ENCODE peak calls at places on chromosomes 7 and 10, in six cellular contexts. Y is EL, R is NCI-H69, G is HTR-8/SVneo, E is RPMI7951, T is midbrain. L is an unnamed sample.

GRCh38 chr10:29403208-29403607 is 114.3 kb downstream of the LYZL1 start:
- DNase-seq in T (no peak), G (no peak), E (no peak), R (peak; percentile 3), Y (no peak), L (no peak)

GRCh38 chr10:76902949-76903348 is 734.7 kb downstream of the KCNMA1 start:
- DNase-seq in G (peak; percentile 22), Y (no peak), R (peak; percentile 60), E (peak; percentile 6), T (no peak), L (peak; percentile 1)

GRCh38 chr10:73899401-73899780 is 11.5 kb upstream of the PLAU start:
- DNase-seq in E (peak; percentile 95), R (no peak), T (no peak), Y (peak; percentile 95), G (no peak), L (no peak)

GRCh38 chr10:133235891-133236321 is 1.7 kb upstream of the VENTX start:
- DNase-seq in E (no peak), G (no peak), Y (no peak), T (no peak), R (no peak), L (no peak)

GRCh38 chr7:142338633-142339501 is 81.0 kb upstream of the PRSS58 start:
- DNase-seq in G (no peak), Y (peak; percentile 24), E (peak; percentile 57), T (peak; percentile 56), R (peak; percentile 93), L (no peak)

GRCh38 chr7:149007615-149008014 is 20.7 kb downstream of the PDIA4 start:
- DNase-seq in Y (peak; percentile 13), R (peak; percentile 11), G (no peak), E (no peak), T (no peak), L (no peak)

GRCh38 chr10:46272863-46273415 is 13.9 kb upstream of the ANTXRL start:
- DNase-seq in T (no peak), G (no peak), E (no peak), R (no peak), Y (no peak), L (no peak)

GRCh38 chr7:134602921-134603394 is 43.7 kb upstream of the BPGM start:
- DNase-seq in R (peak; percentile 5), E (peak; percentile 63), Y (no peak), T (no peak), G (no peak), L (no peak)

GRCh38 chr10:77926566-77927342 is at the start of gene DLG5:
- DNase-seq in E (peak; percentile 61), Y (peak; percentile 66), R (peak; percentile 68), G (no peak), T (peak; percentile 44), L (no peak)

GRCh38 chr7:4781366-4782069 is 6.1 kb downstream of the AP5Z1 start:
- DNase-seq in R (no peak), E (no peak), G (no peak), Y (no peak), T (no peak), L (no peak)

GRCh38 chr7:18778594-18778993 is 283.0 kb downstream of the HDAC9 start:
- DNase-seq in Y (peak; percentile 44), R (no peak), T (no peak), E (peak; percentile 38), G (no peak), L (no peak)

GRCh38 chr7:76291346-76292205 is 10.9 kb upstream of the HSPB1 start:
- DNase-seq in T (peak; percentile 92), E (peak; percentile 98), G (peak; percentile 86), Y (peak; percentile 99), R (peak; percentile 85), L (peak; percentile 91)

GRCh38 chr7:70325509-70326101 is 727.3 kb downstream of the AUTS2 start:
- DNase-seq in R (peak; percentile 88), E (no peak), Y (no peak), T (no peak), G (peak; percentile 24), L (peak; percentile 68)

GRCh38 chr7:45972629-45973312 is 51.7 kb upstream of the IGFBP3 start:
- DNase-seq in E (no peak), G (no peak), Y (no peak), T (no peak), R (no peak), L (no peak)

GRCh38 chr7:138618506-138618905 is 82.7 kb downstream of the SVOPL start:
- DNase-seq in G (no peak), R (no peak), Y (no peak), E (no peak), T (no peak), L (no peak)

GRCh38 chr10:283916-284356 is 148.7 kb downstream of the ZMYND11 start:
- DNase-seq in G (no peak), R (no peak), T (no peak), E (no peak), Y (no peak), L (no peak)

GRCh38 chr10:110497438-110498086 is at the start of gene DUSP5:
- DNase-seq in E (peak; percentile 92), R (peak; percentile 92), T (peak; percentile 88), G (peak; percentile 64), Y (peak; percentile 96), L (peak; percentile 73)

GRCh38 chr10:132727411-132727810 is 58.5 kb downstream of the NKX6-2 start:
- DNase-seq in Y (no peak), E (no peak), R (no peak), T (no peak), G (no peak), L (no peak)

GRCh38 chr7:85529831-85530230 is 343.0 kb upstream of the SEMA3D start:
- DNase-seq in T (no peak), R (no peak), Y (peak; percentile 50), E (peak; percentile 63), G (no peak), L (no peak)

GRCh38 chr10:133361227-133361626 is 3.4 kb upstream of the FUOM start:
- DNase-seq in G (no peak), Y (no peak), R (no peak), T (no peak), E (no peak), L (no peak)

GRCh38 chr7:138383166-138383565 is 76.9 kb upstream of the TRIM24 start:
- DNase-seq in T (no peak), Y (no peak), G (no peak), E (no peak), R (no peak), L (no peak)

L was measured in fibroblast of the conjunctiva.